ENCODE peak calls at places on chromosomes 4 and X, in four cellular contexts. T is activated T-cell treated with anti-CD3 and anti-CD28 coated beads for 4 hours; D is endothelial cell; V is CD8-positive, alpha-beta T cell. Z is an unnamed sample.

GRCh38 chr4:27217261-27217769 is 356.7 kb downstream of the STIM2 start:
- DNase-seq in T (no peak), V (no peak), D (no peak), Z (no peak)

GRCh38 chr4:7621252-7621651 is 186.5 kb upstream of the PSAPL1 start:
- DNase-seq in V (no peak), T (no peak), D (no peak), Z (no peak)

GRCh38 chr4:165604181-165604580 is 225.4 kb downstream of the CPE start:
- DNase-seq in V (no peak), D (no peak), T (no peak), Z (no peak)

GRCh38 chr4:149823770-149824221 is 8.2 kb upstream of the IQCM start:
- DNase-seq in V (no peak), T (no peak), D (no peak), Z (no peak)

GRCh38 chr4:2832309-2832980 is 11.2 kb upstream of the ADD1 start:
- DNase-seq in T (no peak), D (no peak), V (no peak), Z (peak; percentile 30)

GRCh38 chrX:152619897-152620296 is 17.8 kb upstream of the GABRQ start:
- DNase-seq in V (no peak), T (no peak), D (no peak), Z (no peak)

GRCh38 chr4:102566426-102566825 is 65.3 kb downstream of the NFKB1 start:
- DNase-seq in V (no peak), T (no peak), D (no peak), Z (no peak)

GRCh38 chrX:45584717-45585116 is 384.0 kb upstream of the DIPK2B start:
- DNase-seq in V (no peak), T (no peak), D (no peak), Z (no peak)

GRCh38 chr4:14143892-14144291 is 516.4 kb upstream of the BOD1L1 start:
- DNase-seq in D (no peak), T (no peak), V (no peak), Z (no peak)

GRCh38 chr4:19791422-19792113 is 460.1 kb upstream of the SLIT2 start:
- DNase-seq in T (no peak), V (no peak), D (no peak), Z (no peak)

GRCh38 chrX:16999275-16999674 is 52.8 kb downstream of the REPS2 start:
- DNase-seq in V (no peak), T (no peak), D (no peak), Z (no peak)